ENCODE peak calls at places on chromosomes 2 and 18, in ten cellular contexts. F is GM12878, Q is lower lobe of right lung, A is neural progenitor cell, I is IMR-90, O is H1, L is astrocyte, M is ovary, Y is K562, J is heart right ventricle. K is an unnamed sample.
A peak's percentile ranks its signal among the peaks of the same experiment; 100 is the strongest.

GRCh38 chr18:4134691-4135090 is 320.4 kb downstream of the DLGAP1 start:
- DNase-seq in F (no peak), Q (no peak), A (peak; percentile 45), I (no peak), O (no peak), L (no peak), M (no peak), Y (no peak), J (no peak), K (no peak)

GRCh38 chr2:10223471-10223870 is 79.2 kb upstream of the HPCAL1 start:
- DNase-seq in F (no peak), Q (peak; percentile 35), A (peak; percentile 1), I (no peak), O (no peak), L (no peak), M (no peak), Y (no peak), J (no peak), K (no peak)

GRCh38 chr2:218658671-218659257 is 659 bp downstream of the ZNF142 start:
- DNase-seq in F (no peak), Q (no peak), A (peak; percentile 70), I (peak; percentile 38), O (peak; percentile 72), L (peak; percentile 19), M (no peak), Y (peak; percentile 51), J (no peak), K (no peak)

GRCh38 chr2:42171396-42171971 is 2.3 kb downstream of the EML4 start:
- DNase-seq in F (no peak), Q (no peak), A (peak; percentile 67), I (peak; percentile 13), O (no peak), L (no peak), M (no peak), Y (no peak), J (no peak), K (no peak)

GRCh38 chr2:32289165-32290054 is 11.7 kb downstream of the YIPF4 start:
- DNase-seq in F (no peak), Q (no peak), A (no peak), I (peak; percentile 86), O (no peak), L (peak; percentile 73), M (no peak), Y (no peak), J (no peak), K (no peak)

GRCh38 chr2:208489687-208490086 is 83.1 kb downstream of the PTH2R start:
- DNase-seq in F (no peak), Q (no peak), A (no peak), I (no peak), O (no peak), L (no peak), M (no peak), Y (peak; percentile 10), J (no peak), K (no peak)

GRCh38 chr2:63741884-63742583 is 99.7 kb upstream of the UGP2 start:
- DNase-seq in F (no peak), Q (no peak), A (no peak), I (peak; percentile 45), O (no peak), L (peak; percentile 46), M (no peak), Y (no peak), J (no peak), K (no peak)

GRCh38 chr2:64754587-64754986 is 100.9 kb upstream of the SERTAD2 start:
- DNase-seq in F (no peak), Q (no peak), A (no peak), I (no peak), O (no peak), L (no peak), M (no peak), Y (no peak), J (no peak), K (no peak)

GRCh38 chr2:174778479-174778962 is 14.2 kb upstream of the CHRNA1 start:
- DNase-seq in F (peak; percentile 50), Q (peak; percentile 84), A (no peak), I (peak; percentile 99), O (no peak), L (peak; percentile 98), M (peak; percentile 53), Y (no peak), J (peak; percentile 52), K (no peak)

GRCh38 chr2:178363252-178363651 is 87.7 kb downstream of the PRKRA start:
- DNase-seq in F (no peak), Q (no peak), A (no peak), I (peak; percentile 83), O (no peak), L (peak; percentile 8), M (no peak), Y (no peak), J (no peak), K (no peak)

GRCh38 chr2:67322361-67323001 is 74.7 kb upstream of the ETAA1 start:
- DNase-seq in F (no peak), Q (no peak), A (peak; percentile 69), I (peak; percentile 76), O (peak; percentile 54), L (peak; percentile 44), M (peak; percentile 38), Y (no peak), J (no peak), K (no peak)

GRCh38 chr2:9738718-9739496 is 104.4 kb upstream of the TAF1B start:
- DNase-seq in F (no peak), Q (no peak), A (no peak), I (no peak), O (no peak), L (no peak), M (peak; percentile 54), Y (no peak), J (no peak), K (no peak)

GRCh38 chr18:35500113-35500512 is 2.4 kb upstream of the INO80C start:
- DNase-seq in F (no peak), Q (no peak), A (no peak), I (no peak), O (no peak), L (no peak), M (no peak), Y (no peak), J (no peak), K (no peak)

GRCh38 chr2:135985826-135986393 is 484 bp upstream of the DARS1 start:
- DNase-seq in F (peak; percentile 69), Q (no peak), A (no peak), I (no peak), O (no peak), L (no peak), M (no peak), Y (no peak), J (no peak), K (no peak)

DNA sequence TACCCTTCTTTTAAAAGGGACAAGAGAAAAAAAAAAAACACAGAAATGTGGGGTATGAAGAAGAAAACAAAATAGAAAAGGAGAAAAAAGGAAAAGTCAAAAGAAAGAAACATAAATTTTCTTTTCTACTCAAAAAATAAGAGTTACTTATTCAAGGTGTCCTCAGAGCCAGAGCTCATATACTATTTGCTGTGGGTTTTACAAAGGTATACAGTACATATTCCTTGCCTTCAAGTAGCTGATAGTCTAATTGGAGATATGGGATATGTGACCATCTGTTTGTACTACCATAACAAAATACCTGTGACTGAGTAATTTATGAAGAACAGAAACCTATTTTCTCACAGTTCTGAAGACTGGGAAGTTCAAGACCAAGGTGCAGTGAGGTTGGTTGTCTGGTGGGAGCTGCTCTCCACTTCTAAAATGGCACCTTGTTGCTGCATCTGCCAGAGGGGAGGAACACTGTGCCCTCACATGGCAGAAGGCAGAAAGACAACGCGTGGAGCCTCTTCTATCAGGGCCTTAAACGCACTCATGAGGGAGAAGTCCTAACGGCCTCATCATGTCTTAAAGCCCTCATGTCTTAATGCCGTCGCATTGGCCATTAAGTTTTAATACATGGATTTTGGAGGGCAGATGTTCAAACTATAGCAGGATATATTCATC is 33.9 kb downstream of the NBAS start:
- DNase-seq in F (no peak), Q (no peak), A (peak; percentile 2), I (no peak), O (no peak), L (no peak), M (no peak), Y (no peak), J (no peak), K (no peak)
- TF ChIP-seq CTCF in F (no peak), Q (no peak), A (no peak), I (no peak), O (peak; percentile 53), L (no peak), M (no peak), Y (no peak), J (no peak), K (no peak)

DNA sequence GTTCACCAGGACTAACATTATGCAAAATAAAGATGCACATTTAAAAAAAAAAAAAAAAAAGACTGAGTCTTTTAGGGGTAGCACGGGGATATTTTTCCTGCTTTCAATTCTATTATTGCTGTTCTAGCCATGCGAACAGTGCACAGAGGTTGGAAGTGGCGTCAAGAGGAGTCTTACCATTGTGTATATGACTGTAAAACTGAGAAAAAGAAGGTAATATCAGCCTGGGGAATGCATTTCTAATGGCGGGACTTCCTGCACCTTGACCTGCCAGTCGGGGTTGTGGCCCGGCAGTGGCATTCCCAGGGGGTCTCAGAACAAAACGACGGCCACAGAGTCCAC is 48.5 kb upstream of the ATP6V1B1 start:
- DNase-seq in F (no peak), Q (no peak), A (no peak), I (no peak), O (no peak), L (no peak), M (no peak), Y (no peak), J (no peak), K (no peak)
- H3K27me3 ChIP-seq in F (peaks cover 15% of the 10 kb centered on the region), Q (peaks cover 97% of the 10 kb centered on the region), A (peaks cover 100% of the 10 kb centered on the region), I (peaks cover 78% of the 10 kb centered on the region), O (peaks cover 99% of the 10 kb centered on the region), L (peaks cover 94% of the 10 kb centered on the region), M (no peaks in the 10 kb centered on the region), Y (peaks cover 44% of the 10 kb centered on the region), J (peaks cover 99% of the 10 kb centered on the region), K (peaks cover 40% of the 10 kb centered on the region)

DNA sequence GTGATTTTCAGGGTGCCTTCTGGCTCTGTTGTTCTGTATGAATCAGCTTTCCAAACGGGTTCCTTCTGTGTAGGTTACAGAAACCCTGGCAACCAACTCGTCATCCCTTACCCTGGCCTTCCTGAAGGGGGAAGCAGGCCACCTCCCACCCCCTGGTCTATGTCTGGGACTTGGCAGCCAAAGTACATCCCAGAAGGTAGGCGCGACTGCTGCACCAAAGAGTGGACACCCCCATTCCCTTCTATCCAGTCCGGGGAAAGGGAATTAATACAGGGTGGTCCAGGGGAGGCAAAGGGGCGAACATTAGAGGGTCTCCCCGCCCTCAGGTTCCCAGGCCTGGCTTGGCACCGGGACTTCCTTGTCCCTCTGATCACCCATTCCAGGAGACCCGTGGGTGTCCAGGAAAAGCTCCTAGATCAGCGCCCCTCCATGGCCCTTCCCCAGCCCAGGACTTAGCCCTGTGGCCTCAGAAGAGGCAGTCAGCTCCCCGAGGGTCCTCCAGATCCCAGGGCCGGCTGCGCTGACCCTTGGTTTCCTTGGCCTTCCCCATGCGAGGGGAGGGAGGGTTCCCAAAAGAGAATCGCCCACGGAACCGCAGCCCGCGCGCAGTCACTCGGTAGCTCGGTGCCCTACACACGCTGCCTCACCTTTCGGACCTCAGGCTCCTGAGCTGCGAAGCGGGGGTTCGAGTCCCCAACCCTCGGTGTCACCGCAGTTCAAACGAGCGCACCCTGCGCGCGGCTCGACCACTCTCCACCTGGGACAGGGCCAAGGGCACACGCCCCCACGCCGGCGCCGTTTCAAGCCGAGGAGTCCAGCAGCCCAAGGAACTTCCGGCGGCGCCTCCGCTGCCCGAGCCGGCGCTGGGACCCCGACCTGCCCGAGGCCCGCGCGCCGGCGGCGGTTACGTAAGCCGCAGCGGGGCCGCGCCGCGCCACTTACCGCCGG is at the start of gene PER2:
- DNase-seq in F (no peak), Q (peak; percentile 81), A (peak; percentile 52), I (peak; percentile 90), O (no peak), L (peak; percentile 84), M (peak; percentile 82), Y (peak; percentile 45), J (peak; percentile 58), K (peak; percentile 44)
- TF ChIP-seq CTCF in F (peak; percentile 29), Q (no peak), A (peak; percentile 23), I (no peak), O (peak; percentile 14), L (no peak), M (no peak), Y (peak; percentile 25), J (peak; percentile 33), K (peak; percentile 11)

GRCh38 chr2:3075316-3075715 is 302.3 kb downstream of the EIPR1 start:
- DNase-seq in F (no peak), Q (no peak), A (no peak), I (no peak), O (no peak), L (no peak), M (no peak), Y (no peak), J (no peak), K (no peak)
- H3K27me3 ChIP-seq in F (peaks cover 1% of the 10 kb centered on the region), Q (no peaks in the 10 kb centered on the region), A (no peaks in the 10 kb centered on the region), I (no peaks in the 10 kb centered on the region), O (no peaks in the 10 kb centered on the region), L (no peaks in the 10 kb centered on the region), M (no peaks in the 10 kb centered on the region), Y (peaks cover 86% of the 10 kb centered on the region), J (peaks cover 21% of the 10 kb centered on the region), K (no peaks in the 10 kb centered on the region)